ENCODE peak calls at places on chromosomes 16 and 17, in seven cellular contexts. Z is heart left ventricle, D is right lobe of liver, K is H1, T is H54, M is body of pancreas, L is erythroblast. V is an unnamed sample.

GRCh38 chr16:77956231-77956630 is 66.1 kb upstream of the CLEC3A start:
- DNase-seq in L (no peak), T (no peak), D (no peak), M (no peak), K (no peak), Z (no peak), V (no peak)

GRCh38 chr17:77803726-77804125 is 154.8 kb upstream of the TNRC6C start:
- DNase-seq in K (no peak), D (no peak), M (no peak), T (no peak), Z (no peak), L (no peak), V (no peak)

GRCh38 chr17:3602499-3602898 is 6.7 kb downstream of the TRPV1 start:
- DNase-seq in D (peak), L (peak), M (no peak), T (no peak), Z (no peak), K (peak), V (no peak)

GRCh38 chr16:66277311-66278070 is 89.0 kb upstream of the CDH5 start:
- DNase-seq in K (peak), M (peak), T (no peak), L (no peak), D (peak), Z (no peak), V (no peak)

GRCh38 chr16:12449374-12449773 is 354.3 kb downstream of the CPPED1 start:
- DNase-seq in T (no peak), Z (no peak), M (no peak), K (no peak), D (no peak), L (no peak), V (no peak)

GRCh38 chr16:8739989-8740704 is 57.3 kb downstream of the TMEM186 start:
- DNase-seq in Z (no peak), T (no peak), K (no peak), L (no peak), M (peak), D (no peak), V (no peak)

GRCh38 chr17:16222406-16222805 is 5.4 kb downstream of the PIGL start:
- DNase-seq in L (no peak), M (no peak), K (no peak), D (no peak), T (no peak), Z (no peak), V (no peak)

GRCh38 chr17:42827472-42827871 is 3.4 kb upstream of the BECN1 start:
- DNase-seq in D (no peak), K (no peak), L (no peak), M (no peak), T (no peak), Z (no peak), V (no peak)

GRCh38 chr16:28156031-28156680 is 55.6 kb downstream of the XPO6 start:
- DNase-seq in M (no peak), K (no peak), D (no peak), Z (no peak), L (no peak), T (no peak), V (no peak)

GRCh38 chr16:75322706-75323105 is 71.3 kb upstream of the BCAR1 start:
- DNase-seq in M (no peak), L (no peak), Z (no peak), D (no peak), T (no peak), K (no peak), V (no peak)

GRCh38 chr16:46894011-46894672 is 10.0 kb downstream of the GPT2 start:
- DNase-seq in M (peak), D (peak), Z (peak), K (no peak), T (no peak), L (no peak), V (no peak)

GRCh38 chr16:89187337-89188063 is 12.8 kb downstream of the SLC22A31 start:
- DNase-seq in L (peak), D (no peak), T (no peak), K (peak), Z (peak), M (no peak), V (no peak)

GRCh38 chr17:20010099-20010863 is 1.1 kb downstream of the SPECC1 start:
- DNase-seq in T (peak), M (peak), Z (peak), L (peak), K (no peak), D (no peak), V (peak)

GRCh38 chr17:8226536-8227237 is 16.3 kb upstream of the AURKB start:
- DNase-seq in T (peak), L (peak), M (peak), Z (peak), K (peak), D (no peak), V (peak)
- TF ChIP-seq POLR2A in T (no peak), L (peak), M (peak), Z (peak), K (peak), D (no peak), V (no peak)

DNA sequence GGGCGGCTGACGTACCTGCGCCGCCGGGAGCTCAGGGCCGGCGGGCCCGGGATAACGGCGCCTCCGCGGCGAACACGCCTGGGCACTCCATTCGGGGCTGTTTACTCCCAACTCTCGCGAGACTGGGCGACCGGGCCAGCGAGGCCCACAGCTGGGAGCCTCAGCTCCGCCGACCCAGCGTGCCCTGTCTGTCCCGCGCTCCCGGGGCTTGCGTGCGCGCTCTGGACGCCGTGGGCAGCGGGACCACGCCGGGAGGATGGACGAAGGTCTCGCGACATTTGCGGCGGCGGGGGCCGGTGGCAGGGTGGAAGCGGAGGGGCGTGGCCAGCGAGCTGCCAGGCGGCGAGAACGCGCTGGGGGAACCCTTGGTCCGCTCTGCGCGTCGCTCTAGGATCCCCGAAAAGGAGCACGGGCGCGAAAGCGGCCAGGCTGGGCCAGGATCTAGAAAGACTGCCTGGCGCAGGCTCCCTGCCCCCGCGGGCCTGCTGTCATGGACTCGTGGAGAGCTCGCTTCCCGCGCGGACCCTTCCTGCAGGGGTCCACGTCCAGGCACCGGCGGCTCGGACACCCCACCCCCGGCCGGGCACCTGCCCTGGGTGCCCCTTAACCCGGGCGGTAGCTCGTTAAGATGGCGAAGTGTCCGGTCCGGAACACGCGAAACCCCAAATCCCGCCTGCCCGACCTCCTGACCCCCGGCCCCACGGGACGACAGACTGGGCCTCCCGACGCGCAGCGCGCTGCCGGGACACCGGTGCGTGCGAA is at the start of gene MBTPS1:
- DNase-seq in D (peak), Z (peak), L (peak), M (peak), K (peak), T (peak), V (peak)
- TF ChIP-seq POLR2A in D (peak), Z (peak), L (peak), M (peak), K (no peak), T (peak), V (peak)

DNA sequence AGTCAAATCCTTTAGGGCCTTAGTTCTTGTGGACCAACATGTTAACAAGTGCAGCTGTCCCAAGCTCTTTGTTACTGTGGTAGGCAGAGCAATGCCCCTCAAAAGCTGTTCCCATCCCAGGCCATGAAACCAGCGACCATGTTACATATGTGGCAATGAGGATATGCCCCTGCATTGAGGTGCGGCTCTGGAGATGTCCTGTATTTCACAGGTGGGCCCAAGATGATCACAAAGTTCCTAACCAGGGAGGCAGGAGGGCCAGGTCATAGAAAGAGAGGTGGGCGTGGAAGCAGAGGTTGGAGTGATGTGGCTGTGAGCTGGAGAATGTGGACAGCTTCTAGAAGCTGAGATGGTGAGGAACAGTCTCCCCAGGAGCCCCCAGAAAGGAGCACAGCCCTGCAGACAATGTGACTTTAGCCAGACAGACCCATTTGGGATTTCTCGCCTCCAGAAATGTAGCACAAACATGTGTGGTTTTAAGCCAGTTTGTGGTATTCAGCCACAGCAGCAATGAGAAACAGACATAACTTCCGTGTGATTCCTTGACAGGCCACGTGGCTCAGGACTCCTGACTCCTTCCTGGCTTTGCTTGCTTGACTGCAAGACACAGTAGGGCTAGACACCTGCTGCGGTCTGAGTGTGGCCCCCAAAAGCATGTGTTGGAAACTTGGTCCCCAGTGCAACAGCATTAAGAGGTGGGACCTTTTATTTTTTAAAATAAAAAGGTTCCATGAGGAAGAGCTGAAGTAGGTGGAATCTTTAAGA is 778.3 kb downstream of the KCNJ18 start:
- DNase-seq in L (no peak), D (no peak), Z (no peak), T (no peak), M (no peak), K (no peak), V (no peak)
- TF ChIP-seq POLR2A in L (no peak), D (no peak), Z (no peak), T (no peak), M (no peak), K (no peak), V (no peak)

GRCh38 chr17:41687828-41688640 is 651 bp upstream of the EIF1 start:
- DNase-seq in D (peak), M (peak), K (peak), T (no peak), L (peak), Z (peak), V (peak)
- TF ChIP-seq POLR2A in D (no peak), M (no peak), K (no peak), T (no peak), L (no peak), Z (no peak), V (no peak)

GRCh38 chr16:31461201-31461920 is 2.1 kb downstream of the ARMC5 start:
- DNase-seq in D (no peak), L (no peak), M (no peak), K (no peak), T (no peak), Z (no peak), V (no peak)
- TF ChIP-seq POLR2A in D (no peak), L (no peak), M (no peak), K (no peak), T (no peak), Z (no peak), V (no peak)

DNA sequence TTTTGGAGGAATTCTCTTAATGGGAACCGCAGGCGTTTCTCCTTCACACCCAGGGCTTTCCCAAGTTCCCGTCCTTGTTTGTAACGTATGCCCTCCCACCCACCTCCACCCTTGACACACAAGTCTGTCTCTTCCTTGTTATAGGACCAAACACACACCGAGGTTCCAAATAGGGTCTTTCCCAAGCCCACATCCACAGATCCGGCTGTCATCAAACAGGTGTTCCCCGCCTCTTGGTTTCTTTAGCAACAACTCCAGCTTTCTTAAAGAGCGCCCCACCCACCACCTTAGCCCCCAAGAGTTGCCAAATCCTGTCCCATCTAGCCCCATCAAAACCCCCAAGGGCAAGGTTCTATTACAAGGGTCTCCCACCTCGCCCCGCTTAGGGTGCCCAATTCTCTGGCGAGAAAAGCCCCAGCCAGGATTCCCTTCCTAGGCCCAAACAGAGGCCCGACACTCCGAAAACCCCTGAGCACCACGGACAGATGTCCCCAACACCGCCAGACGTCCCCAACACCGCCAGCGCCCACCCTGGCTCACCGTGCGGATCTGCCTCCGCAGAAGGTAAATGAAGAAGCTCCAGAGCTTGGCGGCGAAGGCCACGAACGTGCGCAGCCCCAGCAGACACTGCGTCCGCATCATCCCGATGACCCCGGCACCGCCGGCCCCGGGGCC is 742 bp downstream of the CTDNEP1 start:
- DNase-seq in L (peak), T (no peak), M (no peak), Z (no peak), D (no peak), K (no peak), V (no peak)
- TF ChIP-seq POLR2A in L (no peak), T (no peak), M (no peak), Z (no peak), D (no peak), K (no peak), V (no peak)

DNA sequence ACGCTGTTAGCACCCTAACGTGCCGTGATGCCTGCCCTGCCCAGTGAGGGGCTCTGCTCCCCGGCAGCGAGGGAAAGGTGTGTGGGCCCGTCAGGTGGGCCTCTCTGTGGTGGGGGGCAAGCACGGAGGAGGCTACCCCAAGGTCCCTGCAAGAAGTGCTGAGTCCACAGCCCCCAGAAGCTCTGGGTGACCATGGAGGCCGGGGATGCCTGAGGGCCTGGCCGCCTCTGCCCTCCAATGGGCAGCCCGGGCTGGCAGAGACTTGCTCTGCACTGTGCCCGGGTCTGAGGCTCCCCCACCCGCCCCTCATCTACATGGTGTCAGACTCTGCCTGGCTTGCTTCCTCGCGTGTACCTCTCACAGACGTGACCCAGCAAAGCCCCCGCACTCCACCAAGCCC is 12.2 kb downstream of the SLC38A10 start:
- DNase-seq in T (no peak), D (no peak), M (no peak), Z (peak), L (no peak), K (no peak), V (no peak)
- TF ChIP-seq POLR2A in T (no peak), D (no peak), M (no peak), Z (no peak), L (no peak), K (no peak), V (no peak)

GRCh38 chr17:69325518-69326301 is 1.2 kb downstream of the ABCA5 start:
- DNase-seq in K (no peak), M (peak), T (no peak), D (peak), Z (no peak), L (no peak), V (no peak)

GRCh38 chr17:69326302-69327059 is 452 bp downstream of the ABCA5 start:
- DNase-seq in L (no peak), Z (no peak), D (no peak), M (no peak), T (no peak), K (no peak), V (no peak)

GRCh38 chr17:69323806-69324205 is 3.1 kb downstream of the ABCA5 start:
- DNase-seq in L (no peak), K (no peak), M (no peak), Z (no peak), T (no peak), D (no peak), V (no peak)

GRCh38 chr17:69331746-69332145 is 4.8 kb upstream of the ABCA5 start:
- DNase-seq in K (no peak), M (no peak), L (no peak), D (no peak), T (no peak), Z (no peak), V (no peak)

GRCh38 chr17:69327060-69327831 is at the start of gene ABCA5:
- DNase-seq in K (peak), M (peak), L (peak), T (peak), Z (peak), D (peak), V (peak)
- TF ChIP-seq POLR2A in K (no peak), M (peak), L (peak), T (peak), Z (peak), D (peak), V (peak)

GRCh38 chr17:29760279-29760721 is 137.6 kb upstream of the CORO6 start:
- DNase-seq in T (no peak), M (no peak), L (peak), K (no peak), Z (no peak), D (no peak), V (no peak)
- TF ChIP-seq POLR2A in T (no peak), M (no peak), L (no peak), K (no peak), Z (no peak), D (no peak), V (no peak)

DNA sequence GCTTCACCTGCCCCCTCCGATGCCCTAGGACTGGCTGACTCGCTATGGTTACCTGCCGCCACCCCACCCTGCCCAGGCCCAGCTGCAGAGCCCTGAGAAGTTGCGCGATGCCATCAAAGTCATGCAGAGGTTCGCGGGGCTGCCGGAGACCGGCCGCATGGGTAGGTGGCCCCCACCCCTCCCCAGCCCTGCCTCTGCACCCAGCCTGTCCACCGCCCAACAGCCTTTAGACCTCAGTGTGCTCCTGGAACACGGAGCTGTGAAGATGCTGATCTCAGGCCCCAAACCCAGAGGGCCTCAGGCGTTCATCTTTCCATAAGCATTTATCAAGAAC is 993 bp downstream of the MMP25 start:
- DNase-seq in Z (no peak), K (no peak), T (no peak), D (no peak), M (no peak), L (no peak), V (no peak)
- TF ChIP-seq POLR2A in Z (no peak), K (no peak), T (peak), D (no peak), M (no peak), L (no peak), V (no peak)

V was measured in adrenal gland.